ENCODE peak calls at places on chromosome 1, in seven cellular contexts. N, V, U, K, P, I and X are unnamed samples.

GRCh38 chr1:184801503-184801902 is 46.8 kb upstream of the EDEM3 start:
- DNase-seq in N (peak; percentile 97), V (no peak), U (no peak), K (no peak), P (no peak), I (no peak), X (peak; percentile 44)

GRCh38 chr1:195097316-195097715 is 1510.9 kb downstream of the KCNT2 start:
- DNase-seq in N (peak; percentile 4), V (no peak), U (no peak), K (no peak), P (no peak), I (no peak), X (no peak)

GRCh38 chr1:196009362-196009761 is 598.9 kb downstream of the KCNT2 start:
- DNase-seq in N (no peak), V (no peak), U (no peak), K (no peak), P (no peak), I (no peak), X (no peak)

GRCh38 chr1:100430368-100430767 is 78.1 kb downstream of the CDC14A start:
- DNase-seq in N (no peak), V (no peak), U (no peak), K (no peak), P (no peak), I (no peak), X (no peak)

GRCh38 chr1:26490155-26490554 is 17.9 kb downstream of the HMGN2 start:
- DNase-seq in N (no peak), V (no peak), U (no peak), K (no peak), P (no peak), I (no peak), X (no peak)

GRCh38 chr1:55623339-55623738 is 408.2 kb upstream of the USP24 start:
- DNase-seq in N (no peak), V (no peak), U (peak; percentile 10), K (peak; percentile 72), P (no peak), I (peak; percentile 41), X (no peak)

GRCh38 chr1:75035536-75035935 is 98.7 kb upstream of the LHX8 start:
- DNase-seq in N (no peak), V (no peak), U (no peak), K (no peak), P (no peak), I (no peak), X (no peak)

GRCh38 chr1:19123837-19124236 is 86.2 kb downstream of the UBR4 start:
- DNase-seq in N (no peak), V (no peak), U (no peak), K (no peak), P (no peak), I (no peak), X (no peak)

GRCh38 chr1:54413295-54413694 is 7.1 kb upstream of the SSBP3 start:
- DNase-seq in N (peak; percentile 90), V (no peak), U (peak; percentile 57), K (peak; percentile 58), P (no peak), I (no peak), X (peak; percentile 76)

GRCh38 chr1:92795166-92795565 is 10.3 kb upstream of the EVI5 start:
- DNase-seq in N (peak; percentile 62), V (peak; percentile 46), U (no peak), K (no peak), P (no peak), I (no peak), X (no peak)

GRCh38 chr1:203268901-203269653 is 36.2 kb upstream of the BTG2 start:
- DNase-seq in N (peak; percentile 82), V (peak; percentile 19), U (no peak), K (no peak), P (peak; percentile 70), I (peak; percentile 87), X (peak; percentile 73)

GRCh38 chr1:14304381-14304865 is 294.1 kb upstream of the KAZN start:
- DNase-seq in N (peak; percentile 61), V (no peak), U (no peak), K (no peak), P (no peak), I (no peak), X (peak; percentile 71)

GRCh38 chr1:43958351-43959255 is 11.2 kb upstream of the DPH2 start:
- DNase-seq in N (no peak), V (no peak), U (no peak), K (no peak), P (no peak), I (no peak), X (no peak)

GRCh38 chr1:225460737-225461532 is 33.1 kb upstream of the LBR start:
- DNase-seq in N (no peak), V (no peak), U (no peak), K (no peak), P (no peak), I (no peak), X (no peak)